ENCODE peak calls at places on chromosomes 3 and 15, in five cellular contexts. B, H, D, C and Q are unnamed samples.

GRCh38 chr15:58535337-58535736 is 103.5 kb downstream of the LIPC start:
- DNase-seq in B (no peak), C (no peak), H (no peak), D (no peak), Q (no peak)

GRCh38 chr3:177210744-177211502 is 13.6 kb upstream of the TBL1XR1 start:
- DNase-seq in C (no peak), H (no peak), D (no peak), B (no peak), Q (no peak)

GRCh38 chr3:184732133-184732532 is 20.3 kb upstream of the MAGEF1 start:
- DNase-seq in H (peak; percentile 26), C (no peak), B (no peak), D (no peak), Q (no peak)

GRCh38 chr3:189270248-189270832 is 98.6 kb downstream of the TPRG1 start:
- DNase-seq in B (no peak), H (no peak), C (peak; percentile 47), D (no peak), Q (peak; percentile 73)

GRCh38 chr3:44712455-44713075 is at the start of gene ZNF502:
- DNase-seq in H (peak; percentile 74), C (no peak), B (peak; percentile 44), D (no peak), Q (peak; percentile 66)

GRCh38 chr3:186883686-186884058 is 41.2 kb downstream of the ADIPOQ start:
- DNase-seq in B (no peak), C (no peak), D (no peak), H (no peak), Q (no peak)

GRCh38 chr3:33141006-33141405 is 27.2 kb downstream of the CRTAP start:
- DNase-seq in B (no peak), H (no peak), D (no peak), C (no peak), Q (no peak)

GRCh38 chr15:78757636-78757905 is 53.7 kb downstream of the ADAMTS7 start:
- DNase-seq in B (no peak), D (no peak), H (no peak), C (no peak), Q (no peak)

GRCh38 chr3:188772886-188773285 is 398.9 kb upstream of the TPRG1 start:
- DNase-seq in H (no peak), C (peak; percentile 68), B (no peak), D (no peak), Q (no peak)

GRCh38 chr15:78056714-78057269 is 20.7 kb downstream of the TBC1D2B start:
- DNase-seq in D (no peak), H (no peak), B (no peak), C (no peak), Q (no peak)

GRCh38 chr3:59872121-59872520 is 822.3 kb upstream of the CFAP20DC start:
- DNase-seq in H (no peak), D (no peak), C (no peak), B (no peak), Q (no peak)

GRCh38 chr15:52031542-52031941 is 12.5 kb downstream of the MAPK6 start:
- DNase-seq in H (no peak), D (no peak), B (no peak), C (no peak), Q (no peak)

GRCh38 chr15:89860446-89860845 is 33.3 kb downstream of the AP3S2 start:
- DNase-seq in B (no peak), C (no peak), H (no peak), D (no peak), Q (no peak)

GRCh38 chr15:52303093-52303772 is 7.6 kb upstream of the MYO5C start:
- DNase-seq in D (no peak), B (no peak), C (no peak), H (no peak), Q (no peak)

GRCh38 chr3:194284351-194284750 is 66.8 kb downstream of the CPN2 start:
- DNase-seq in C (no peak), B (no peak), H (no peak), D (no peak), Q (no peak)

GRCh38 chr3:80227216-80227615 is 459.4 kb upstream of the ROBO1 start:
- DNase-seq in D (no peak), B (no peak), H (no peak), C (no peak), Q (no peak)

GRCh38 chr3:106206165-106206564 is 337.4 kb upstream of the CBLB start:
- DNase-seq in D (peak; percentile 28), B (no peak), H (no peak), C (no peak), Q (no peak)

GRCh38 chr3:155891341-155891740 is 20.9 kb downstream of the GMPS start:
- DNase-seq in C (no peak), H (no peak), B (no peak), D (no peak), Q (no peak)

GRCh38 chr15:67303490-67304363 is 49.1 kb downstream of the IQCH start:
- DNase-seq in B (peak; percentile 16), H (no peak), D (peak; percentile 24), C (peak; percentile 49), Q (peak; percentile 42)

GRCh38 chr15:41806291-41807181 is 21.4 kb upstream of the JMJD7 start:
- DNase-seq in C (peak; percentile 34), B (no peak), H (peak; percentile 59), D (no peak), Q (peak; percentile 24)

GRCh38 chr15:64009798-64010241 is 36.5 kb downstream of the DAPK2 start:
- DNase-seq in C (no peak), D (peak; percentile 84), H (no peak), B (no peak), Q (no peak)

GRCh38 chr3:179074656-179075055 is 3.0 kb upstream of the ZMAT3 start:
- DNase-seq in H (no peak), D (no peak), B (peak; percentile 28), C (no peak), Q (no peak)

GRCh38 chr3:58536501-58537411 is at the start of gene ACOX2:
- DNase-seq in C (no peak), H (no peak), D (no peak), B (no peak), Q (no peak)

GRCh38 chr3:32109256-32109655 is 2.8 kb downstream of the GPD1L start:
- DNase-seq in B (no peak), H (no peak), D (no peak), C (no peak), Q (no peak)

GRCh38 chr3:189995129-189995528 is 125.6 kb downstream of the P3H2 start:
- DNase-seq in D (no peak), C (no peak), B (no peak), H (no peak), Q (no peak)

GRCh38 chr3:28971156-28971555 is 309.7 kb upstream of the RBMS3 start:
- DNase-seq in D (no peak), B (no peak), C (no peak), H (no peak), Q (no peak)

GRCh38 chr15:80403712-80404056 is 498 bp upstream of the ARNT2 start:
- DNase-seq in B (no peak), C (no peak), D (no peak), H (peak; percentile 71), Q (no peak)
- TF ChIP-seq EZH2 in B (no peak), C (peak; percentile 52), D (no peak), H (no peak), Q (no peak)

DNA sequence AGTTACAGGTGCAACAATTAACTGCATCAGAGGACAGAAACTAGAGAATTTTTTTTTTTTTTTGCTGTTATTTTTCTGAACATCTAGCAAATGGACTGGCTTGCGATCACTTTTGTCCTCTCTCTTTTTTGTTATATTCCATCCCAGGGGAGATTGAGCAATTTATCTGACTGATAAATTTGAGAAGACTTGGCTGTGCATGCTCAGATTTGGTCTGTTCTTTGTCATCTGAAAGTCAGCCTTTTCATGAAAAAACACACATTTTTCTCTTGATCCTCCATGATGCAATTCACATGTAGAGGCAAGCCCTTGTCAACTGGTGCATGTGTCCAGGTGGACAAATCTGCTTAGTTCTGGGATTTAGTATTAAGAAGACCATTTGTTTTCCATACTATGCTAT is 309.3 kb downstream of the LRRC3B start:
- DNase-seq in B (no peak), C (no peak), H (no peak), D (no peak), Q (no peak)
- TF ChIP-seq ATF3 in B (no peak), C (no peak), H (no peak), D (no peak), Q (no peak)

GRCh38 chr15:82649226-82649999 is 2.2 kb upstream of the CPEB1 start:
- DNase-seq in D (peak; percentile 33), B (no peak), H (no peak), C (no peak), Q (no peak)

GRCh38 chr15:82647045-82647834 is at the start of gene CPEB1:
- DNase-seq in D (no peak), H (peak; percentile 74), C (no peak), B (peak; percentile 93), Q (no peak)

GRCh38 chr15:82646250-82647044 is 716 bp downstream of the CPEB1 start:
- DNase-seq in D (no peak), B (peak; percentile 62), C (no peak), H (peak; percentile 76), Q (no peak)

GRCh38 chr15:82648257-82649103 is 1.3 kb upstream of the CPEB1 start:
- DNase-seq in D (no peak), B (no peak), H (peak; percentile 82), C (no peak), Q (no peak)

GRCh38 chr15:82647835-82648256 is 683 bp upstream of the CPEB1 start:
- DNase-seq in C (no peak), H (no peak), D (no peak), B (peak; percentile 93), Q (no peak)
- TF ChIP-seq SIN3A in C (no peak), H (no peak), D (no peak), B (no peak), Q (no peak)

GRCh38 chr15:65484876-65485275 is 32.6 kb downstream of the DPP8 start:
- DNase-seq in B (no peak), C (no peak), D (no peak), H (no peak), Q (no peak)
- TF ChIP-seq EZH2 in B (no peak), C (no peak), D (no peak), H (no peak), Q (no peak)

DNA sequence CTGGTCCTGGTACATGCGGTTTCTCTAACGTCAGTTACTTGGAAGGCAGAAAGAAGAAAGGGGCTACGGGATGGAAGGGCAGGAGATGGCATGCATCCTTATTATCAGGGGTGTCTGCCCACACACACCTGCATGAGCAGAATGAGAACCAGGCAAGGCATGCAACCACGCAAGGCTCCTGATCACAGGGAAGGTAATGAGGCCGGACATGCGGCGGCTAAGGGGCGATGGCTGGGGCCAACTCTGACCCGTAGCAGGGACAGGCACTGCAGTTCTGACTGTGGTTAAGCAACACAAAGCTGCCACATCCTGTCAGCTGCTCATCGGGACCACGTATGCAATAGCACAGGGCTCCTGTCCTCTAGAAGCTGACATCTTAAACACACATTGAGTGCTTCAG is 73.1 kb downstream of the OXNAD1 start:
- DNase-seq in H (no peak), B (no peak), D (peak; percentile 20), C (no peak), Q (no peak)
- TF ChIP-seq ATF3 in H (no peak), B (no peak), D (no peak), C (no peak), Q (no peak)